ENCODE peak calls at places on chromosomes 12 and 14, in six cellular contexts. M, D, N, C, W and R are unnamed samples.

GRCh38 chr12:123034865-123035264 is 54.4 kb downstream of the ARL6IP4 start:
- DNase-seq in W (no peak), M (peak), C (no peak), N (no peak), D (no peak), R (peak)

GRCh38 chr12:119621878-119622277 is 28.3 kb downstream of the TMEM233 start:
- DNase-seq in C (no peak), M (peak), D (no peak), W (no peak), N (no peak), R (no peak)

GRCh38 chr12:112381898-112382796 is at the start of gene HECTD4:
- DNase-seq in N (peak), D (peak), M (peak), W (peak), C (peak), R (peak)

GRCh38 chr12:64877363-64878004 is 53.0 kb downstream of the TBC1D30 start:
- DNase-seq in M (no peak), C (no peak), N (no peak), D (no peak), W (no peak), R (no peak)

GRCh38 chr14:54711312-54711711 is 144.4 kb downstream of the SAMD4A start:
- DNase-seq in C (no peak), N (no peak), W (no peak), D (no peak), M (no peak), R (no peak)

GRCh38 chr12:106070611-106071010 is 68.1 kb downstream of the NUAK1 start:
- DNase-seq in N (no peak), M (no peak), W (no peak), D (no peak), C (no peak), R (no peak)

GRCh38 chr12:42213954-42214426 is 24.1 kb downstream of the YAF2 start:
- DNase-seq in M (peak), N (no peak), D (no peak), W (no peak), C (no peak), R (no peak)

GRCh38 chr14:57692671-57693070 is 173.2 kb downstream of the SLC35F4 start:
- DNase-seq in D (no peak), C (no peak), N (no peak), M (peak), W (no peak), R (peak)

GRCh38 chr14:85532981-85533820 is 3.3 kb downstream of the FLRT2 start:
- DNase-seq in W (peak), N (peak), C (no peak), M (peak), D (peak), R (no peak)

GRCh38 chr12:109718390-109718789 is 4.8 kb downstream of the FAM222A start:
- DNase-seq in N (no peak), M (no peak), W (no peak), D (peak), C (no peak), R (peak)

GRCh38 chr12:103821773-103822172 is 19.3 kb downstream of the NT5DC3 start:
- DNase-seq in C (no peak), W (no peak), N (no peak), D (no peak), M (no peak), R (no peak)

GRCh38 chr12:76006028-76006916 is 25.3 kb downstream of the PHLDA1 start:
- DNase-seq in M (no peak), D (no peak), C (no peak), N (no peak), W (no peak), R (no peak)

GRCh38 chr14:31219169-31219568 is 11.6 kb upstream of the HECTD1 start:
- DNase-seq in D (no peak), W (no peak), M (peak), N (no peak), C (no peak), R (no peak)

GRCh38 chr14:39431416-39432178 is 636 bp downstream of the FBXO33 start:
- DNase-seq in N (no peak), D (peak), W (peak), M (peak), C (peak), R (peak)